ENCODE peak calls at places on chromosomes 11 and 22, in six cellular contexts. P is endothelial cell, B is Calu3, F is mesothelial cell of epicardium, I is AG04450, N is coronary artery. T is an unnamed sample.

GRCh38 chr11:118168751-118169150 is 7.7 kb downstream of the SCN2B start:
- DNase-seq in P (no peak), B (peak), F (no peak), I (no peak), N (no peak), T (no peak)

GRCh38 chr11:44914105-44914504 is 36.6 kb downstream of the TP53I11 start:
- DNase-seq in P (no peak), B (no peak), F (no peak), I (no peak), N (no peak), T (no peak)

GRCh38 chr22:17272511-17272991 is 53.3 kb upstream of the ADA2 start:
- DNase-seq in P (no peak), B (no peak), F (no peak), I (no peak), N (no peak), T (no peak)

GRCh38 chr11:76506833-76507232 is 62.0 kb downstream of the EMSY start:
- DNase-seq in P (no peak), B (no peak), F (no peak), I (no peak), N (no peak), T (no peak)

GRCh38 chr22:50048836-50049235 is 9.3 kb downstream of the TTLL8 start:
- DNase-seq in P (no peak), B (no peak), F (no peak), I (no peak), N (no peak), T (no peak)

GRCh38 chr22:36846949-36847348 is 13.9 kb upstream of the NCF4 start:
- DNase-seq in P (no peak), B (no peak), F (no peak), I (no peak), N (no peak), T (no peak)

GRCh38 chr11:73729594-73730206 is 31.2 kb downstream of the RAB6A start:
- DNase-seq in P (peak), B (peak), F (no peak), I (no peak), N (no peak), T (no peak)

GRCh38 chr11:116257092-116257491 is 515.7 kb downstream of the BUD13 start:
- DNase-seq in P (no peak), B (no peak), F (no peak), I (no peak), N (no peak), T (no peak)

GRCh38 chr22:45322873-45323525 is 13.3 kb downstream of the FAM118A start:
- DNase-seq in P (no peak), B (no peak), F (no peak), I (no peak), N (no peak), T (no peak)

GRCh38 chr22:36732609-36733008 is 29.1 kb upstream of the CACNG2 start:
- DNase-seq in P (no peak), B (no peak), F (no peak), I (no peak), N (peak), T (no peak)

GRCh38 chr11:113553905-113554304 is 78.7 kb upstream of the DRD2 start:
- DNase-seq in P (peak), B (no peak), F (no peak), I (no peak), N (no peak), T (no peak)

GRCh38 chr22:48944756-48945620 is 882.7 kb downstream of the BRD1 start:
- DNase-seq in P (no peak), B (no peak), F (no peak), I (no peak), N (peak), T (no peak)

GRCh38 chr11:111170761-111171379 is 74.7 kb upstream of the POU2AF2 start:
- DNase-seq in P (no peak), B (no peak), F (no peak), I (no peak), N (no peak), T (no peak)

GRCh38 chr11:46369458-46370152 is 11.9 kb upstream of the MDK start:
- DNase-seq in P (peak), B (peak), F (no peak), I (peak), N (no peak), T (no peak)

GRCh38 chr22:44917372-44918165 is 92.2 kb downstream of the PHF21B start:
- DNase-seq in P (no peak), B (no peak), F (no peak), I (no peak), N (peak), T (no peak)

GRCh38 chr11:69080361-69080973 is 31.7 kb downstream of the TPCN2 start:
- DNase-seq in P (no peak), B (peak), F (no peak), I (no peak), N (no peak), T (no peak)

GRCh38 chr22:21025266-21025665 is 7.1 kb downstream of the SLC7A4 start:
- DNase-seq in P (no peak), B (no peak), F (no peak), I (no peak), N (peak), T (no peak)

GRCh38 chr11:80163011-80163410 is 722.2 kb upstream of the TENM4 start:
- DNase-seq in P (no peak), B (no peak), F (no peak), I (no peak), N (no peak), T (no peak)

GRCh38 chr11:23311986-23312940 is 452.0 kb upstream of the CCDC179 start:
- DNase-seq in P (no peak), B (no peak), F (no peak), I (no peak), N (no peak), T (no peak)

GRCh38 chr11:29024386-29024785 is 916.2 kb downstream of the METTL15 start:
- DNase-seq in P (no peak), B (no peak), F (no peak), I (no peak), N (no peak), T (no peak)
- TF ChIP-seq CTCF in P (no peak), B (no peak), F (no peak), I (no peak), N (no peak), T (no peak)

GRCh38 chr11:132911186-132911585 is 621.1 kb downstream of the OPCML start:
- DNase-seq in P (no peak), B (no peak), F (no peak), I (peak), N (no peak), T (no peak)

GRCh38 chr11:132908017-132908810 is 624.1 kb downstream of the OPCML start:
- DNase-seq in P (no peak), B (no peak), F (no peak), I (no peak), N (no peak), T (no peak)

GRCh38 chr11:132913295-132913694 is 619.0 kb downstream of the OPCML start:
- DNase-seq in P (no peak), B (no peak), F (no peak), I (no peak), N (no peak), T (no peak)

GRCh38 chr11:132909016-132909606 is 623.2 kb downstream of the OPCML start:
- DNase-seq in P (no peak), B (no peak), F (no peak), I (no peak), N (no peak), T (no peak)

DNA sequence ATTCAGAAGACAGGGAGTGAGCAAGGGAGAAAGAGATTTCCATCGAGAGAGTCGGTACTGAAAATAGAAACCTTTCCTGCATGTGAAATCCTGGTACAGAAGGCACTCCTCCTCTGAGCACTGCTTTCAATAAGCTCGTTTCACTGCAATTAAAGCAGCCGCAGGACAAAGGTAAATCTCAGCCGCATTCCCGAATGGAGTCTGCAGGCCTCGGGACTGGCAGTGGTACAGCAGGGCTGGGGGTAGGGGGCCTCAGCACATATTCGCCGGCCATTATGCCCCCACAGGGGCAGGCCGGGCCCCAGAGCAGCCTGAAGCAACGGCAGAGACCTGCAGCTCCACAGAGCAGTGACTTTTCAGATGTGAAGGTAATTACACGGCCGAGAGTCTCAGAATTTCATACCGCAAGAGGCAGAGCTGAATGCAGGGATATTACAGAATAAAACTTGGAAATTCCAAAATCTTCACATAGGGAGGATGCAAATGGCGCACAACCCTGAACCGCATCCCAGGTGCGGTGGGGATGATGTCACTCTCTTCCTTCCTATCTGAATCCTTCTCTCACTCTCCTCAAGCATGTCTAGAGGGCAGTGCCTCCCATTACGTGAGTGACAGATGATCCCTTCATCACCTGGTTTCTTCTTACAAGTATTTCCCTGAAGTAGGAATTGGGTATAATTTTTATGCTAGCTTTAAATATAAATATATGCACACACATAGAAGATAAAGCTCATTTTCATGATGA is 622.1 kb downstream of the OPCML start:
- DNase-seq in P (no peak), B (no peak), F (no peak), I (no peak), N (no peak), T (no peak)
- TF ChIP-seq CTCF in P (no peak), B (no peak), F (no peak), I (no peak), N (no peak), T (no peak)

DNA sequence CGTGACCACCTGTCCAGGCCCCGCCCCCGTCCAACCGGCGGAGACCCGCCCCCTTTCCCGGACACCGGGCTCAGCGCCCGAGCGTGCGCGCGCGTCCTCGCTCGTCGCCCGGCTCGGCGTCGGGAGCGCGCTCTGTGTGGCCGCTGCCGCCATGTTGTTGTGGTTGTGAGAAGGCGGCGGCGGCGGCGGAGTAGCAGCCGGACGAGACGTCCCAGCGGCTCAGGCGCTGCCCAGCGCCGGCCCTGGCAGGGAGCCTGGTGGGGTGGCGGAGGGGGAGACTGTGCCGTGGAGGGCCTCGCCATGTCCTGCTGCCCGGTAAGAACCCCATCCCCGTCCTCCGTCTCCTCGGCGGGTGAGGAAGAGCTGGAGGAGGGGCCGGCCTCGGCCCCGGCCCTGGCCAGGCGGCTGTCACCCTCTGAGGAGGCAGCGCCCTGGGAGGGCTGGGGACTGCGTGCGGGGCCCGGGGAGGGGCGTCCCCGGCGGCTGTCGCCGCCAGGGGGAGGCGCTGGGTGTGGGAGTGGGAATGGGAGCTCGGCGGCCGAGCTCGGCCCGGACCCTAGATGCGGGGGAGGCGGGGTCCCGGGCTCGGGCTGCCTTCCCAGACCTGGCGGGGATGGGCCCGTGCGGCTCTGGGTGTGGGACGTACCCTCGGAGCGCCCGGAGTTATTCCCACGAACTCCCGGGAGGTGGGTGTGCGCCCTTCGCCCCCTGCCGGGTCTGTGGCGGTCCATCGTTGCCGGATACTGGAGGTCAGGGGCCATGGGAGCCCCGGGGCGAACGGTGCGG is at the start of gene MTMR3:
- DNase-seq in P (peak), B (peak), F (peak), I (peak), N (peak), T (peak)
- TF ChIP-seq CTCF in P (peak), B (peak), F (peak), I (peak), N (no peak), T (no peak)

DNA sequence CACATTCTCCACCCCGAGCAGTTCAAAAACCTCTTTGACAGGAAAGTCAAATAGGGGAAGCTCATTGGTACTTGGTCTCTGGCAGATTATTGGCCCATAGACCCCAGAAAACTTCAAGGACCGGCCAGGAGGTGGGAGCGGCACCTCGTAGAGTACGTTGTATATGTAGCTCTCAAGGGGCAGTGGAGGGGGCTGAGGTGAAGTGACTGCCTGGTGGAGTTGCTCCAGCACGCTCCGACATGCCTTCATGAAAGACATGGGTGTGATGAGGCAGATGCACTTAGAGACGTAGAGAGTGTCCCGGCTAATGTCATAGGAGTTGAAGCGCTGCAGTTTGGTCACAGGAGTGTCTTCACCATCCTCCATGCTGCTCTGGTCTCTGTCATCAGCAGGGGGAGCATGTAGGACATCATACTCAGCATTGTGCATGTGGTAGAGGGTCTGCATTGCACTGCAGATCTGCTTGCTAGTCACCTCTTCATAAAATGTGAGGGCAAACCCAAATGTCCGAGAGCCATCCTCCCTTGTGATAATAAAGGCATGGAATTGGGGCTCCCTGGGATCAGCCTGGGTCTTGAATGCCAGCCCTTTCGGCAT is 61.3 kb downstream of the DENND5A start:
- DNase-seq in P (no peak), B (no peak), F (no peak), I (no peak), N (no peak), T (no peak)
- TF ChIP-seq CTCF in P (no peak), B (no peak), F (no peak), I (peak), N (no peak), T (no peak)

T was measured in omental fat pad.